ENCODE peak calls at places on chromosome 10, in seven cellular contexts. Q is HCT116, I is K562, T is GM12878, K is HepG2, A is H1, O is SK-N-SH. J is an unnamed sample.

GRCh38 chr10:52526251-52526823 is 212.3 kb downstream of the DKK1 start:
- DNase-seq in T (no peak), K (no peak), O (no peak), I (no peak), Q (no peak), A (no peak), J (no peak)

GRCh38 chr10:70603439-70603778 is 868 bp upstream of the PRF1 start:
- DNase-seq in O (no peak), I (no peak), A (no peak), K (no peak), Q (no peak), T (no peak), J (no peak)

GRCh38 chr10:132136689-132137088 is 50.1 kb upstream of the DPYSL4 start:
- DNase-seq in T (no peak), K (no peak), O (no peak), A (no peak), Q (no peak), I (no peak), J (no peak)

GRCh38 chr10:98060079-98060478 is 29.7 kb upstream of the CRTAC1 start:
- DNase-seq in O (no peak), I (no peak), A (no peak), Q (no peak), T (no peak), K (no peak), J (no peak)

GRCh38 chr10:44071479-44071878 is 313.4 kb downstream of the CXCL12 start:
- DNase-seq in A (no peak), I (no peak), T (no peak), K (no peak), O (no peak), Q (no peak), J (no peak)

GRCh38 chr10:15515207-15515606 is 144.1 kb upstream of the FAM171A1 start:
- DNase-seq in A (no peak), T (no peak), K (no peak), O (no peak), I (no peak), Q (no peak), J (no peak)

GRCh38 chr10:70763567-70763966 is 21.6 kb downstream of the TBATA start:
- DNase-seq in Q (no peak), O (no peak), T (no peak), K (no peak), A (no peak), I (no peak), J (no peak)

GRCh38 chr10:34773617-34774261 is 41.4 kb downstream of the PARD3 start:
- DNase-seq in I (no peak), K (no peak), T (no peak), A (no peak), Q (no peak), O (no peak), J (no peak)

GRCh38 chr10:5532231-5532605 is 7.5 kb downstream of the CALML3 start:
- DNase-seq in Q (no peak), I (no peak), A (no peak), K (no peak), T (no peak), O (no peak), J (no peak)

GRCh38 chr10:7258948-7259523 is 151.8 kb downstream of the SFMBT2 start:
- DNase-seq in K (no peak), O (peak), A (no peak), T (no peak), Q (no peak), I (no peak), J (no peak)

GRCh38 chr10:46538155-46538554 is 18.3 kb downstream of the GPRIN2 start:
- DNase-seq in T (no peak), O (no peak), I (no peak), Q (no peak), K (no peak), A (no peak), J (no peak)

GRCh38 chr10:11337516-11337915 is 273.9 kb downstream of the USP6NL start:
- DNase-seq in Q (no peak), K (no peak), I (no peak), A (no peak), T (no peak), O (no peak), J (no peak)

GRCh38 chr10:119243478-119243877 is 36.1 kb downstream of the GRK5 start:
- DNase-seq in I (no peak), Q (no peak), A (no peak), K (no peak), O (no peak), T (no peak), J (no peak)

GRCh38 chr10:32413513-32413912 is 32.4 kb upstream of the CCDC7 start:
- DNase-seq in I (no peak), T (no peak), O (no peak), K (no peak), A (no peak), Q (peak), J (no peak)

GRCh38 chr10:78139336-78139735 is 105.7 kb downstream of the RPS24 start:
- DNase-seq in K (peak), Q (no peak), T (no peak), I (no peak), A (peak), O (peak), J (no peak)

GRCh38 chr10:106757521-106757920 is 407.0 kb downstream of the SORCS1 start:
- DNase-seq in I (no peak), O (no peak), T (no peak), K (no peak), A (no peak), Q (no peak), J (no peak)

GRCh38 chr10:130580975-130581374 is 444.8 kb downstream of the GLRX3 start:
- DNase-seq in A (no peak), I (no peak), O (no peak), Q (no peak), K (no peak), T (no peak), J (no peak)

GRCh38 chr10:49435225-49435624 is 39.3 kb upstream of the DRGX start:
- DNase-seq in I (no peak), A (no peak), K (no peak), T (no peak), Q (no peak), O (no peak), J (no peak)

GRCh38 chr10:90959826-90960225 is 38.9 kb upstream of the ANKRD1 start:
- DNase-seq in A (no peak), K (no peak), Q (no peak), T (no peak), O (no peak), I (no peak), J (no peak)

GRCh38 chr10:103715430-103715829 is 139.9 kb downstream of the SH3PXD2A start:
- DNase-seq in I (no peak), Q (peak), A (no peak), T (no peak), O (no peak), K (peak), J (no peak)

GRCh38 chr10:119221666-119222065 is 14.3 kb downstream of the GRK5 start:
- DNase-seq in I (no peak), K (no peak), T (no peak), A (no peak), O (no peak), Q (no peak), J (no peak)

GRCh38 chr10:734481-734880 is 45.0 kb upstream of the DIP2C start:
- DNase-seq in I (no peak), K (no peak), T (no peak), O (no peak), A (no peak), Q (no peak), J (no peak)

GRCh38 chr10:74118794-74119193 is 31.8 kb downstream of the AP3M1 start:
- DNase-seq in K (no peak), Q (peak), O (no peak), T (no peak), A (no peak), I (no peak), J (no peak)

GRCh38 chr10:122879339-122880273 is at the start of gene FAM24B:
- DNase-seq in I (peak), O (peak), T (peak), A (peak), K (peak), Q (peak), J (peak)

GRCh38 chr10:79285315-79286185 is 61.7 kb upstream of the PPIF start:
- DNase-seq in A (no peak), K (no peak), I (no peak), Q (no peak), O (no peak), T (peak), J (no peak)

GRCh38 chr10:74189999-74190421 is 39.0 kb downstream of the ADK start:
- DNase-seq in T (peak), O (no peak), Q (peak), K (peak), I (peak), A (no peak), J (peak)

GRCh38 chr10:126001579-126001978 is 105.2 kb downstream of the FANK1 start:
- DNase-seq in O (no peak), K (no peak), I (no peak), T (no peak), Q (no peak), A (no peak), J (no peak)

GRCh38 chr10:6356280-6356793 is 153.6 kb downstream of the PFKFB3 start:
- DNase-seq in K (no peak), Q (no peak), O (no peak), A (no peak), T (no peak), I (no peak), J (no peak)

GRCh38 chr10:118592675-118593330 is 2.6 kb downstream of the PRLHR start:
- DNase-seq in Q (no peak), A (no peak), I (no peak), T (no peak), K (no peak), O (no peak), J (no peak)

DNA sequence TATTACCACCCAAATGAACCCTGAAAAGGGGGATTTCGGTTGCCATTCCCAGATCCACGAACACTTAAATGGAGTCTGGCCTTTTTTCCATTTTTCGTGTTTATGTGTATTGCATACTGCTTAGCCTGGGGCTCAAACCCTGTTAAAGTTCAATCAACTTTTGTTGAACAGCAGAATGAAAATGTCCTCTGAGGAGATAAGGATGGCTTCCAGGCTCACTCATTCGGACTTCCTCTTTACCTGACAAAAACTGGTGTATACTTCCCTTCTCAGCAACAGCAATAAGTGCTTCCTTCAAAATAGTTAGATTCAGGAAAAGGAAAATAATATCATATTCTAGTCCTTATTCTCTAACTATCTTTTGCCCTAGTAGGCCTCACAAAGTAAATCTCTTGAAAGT is 61.1 kb upstream of the ARID5B start:
- DNase-seq in A (no peak), Q (no peak), T (no peak), O (no peak), K (no peak), I (no peak), J (no peak)
- H3K27ac ChIP-seq in A (no peak), Q (no peak), T (no peak), O (no peak), K (no peak), I (no peak), J (peak)

GRCh38 chr10:88343761-88344484 is 239.2 kb downstream of the RNLS start:
- DNase-seq in A (no peak), T (no peak), I (no peak), K (no peak), O (peak), Q (no peak), J (no peak)

GRCh38 chr10:88342733-88343310 is 240.3 kb downstream of the RNLS start:
- DNase-seq in Q (no peak), A (no peak), T (no peak), I (no peak), O (peak), K (no peak), J (no peak)

GRCh38 chr10:88347022-88347421 is 236.1 kb downstream of the RNLS start:
- DNase-seq in A (no peak), K (no peak), Q (no peak), O (no peak), I (no peak), T (no peak), J (no peak)

GRCh38 chr10:88346151-88346977 is 236.8 kb downstream of the RNLS start:
- DNase-seq in I (no peak), K (peak), A (no peak), Q (no peak), T (no peak), O (no peak), J (no peak)

DNA sequence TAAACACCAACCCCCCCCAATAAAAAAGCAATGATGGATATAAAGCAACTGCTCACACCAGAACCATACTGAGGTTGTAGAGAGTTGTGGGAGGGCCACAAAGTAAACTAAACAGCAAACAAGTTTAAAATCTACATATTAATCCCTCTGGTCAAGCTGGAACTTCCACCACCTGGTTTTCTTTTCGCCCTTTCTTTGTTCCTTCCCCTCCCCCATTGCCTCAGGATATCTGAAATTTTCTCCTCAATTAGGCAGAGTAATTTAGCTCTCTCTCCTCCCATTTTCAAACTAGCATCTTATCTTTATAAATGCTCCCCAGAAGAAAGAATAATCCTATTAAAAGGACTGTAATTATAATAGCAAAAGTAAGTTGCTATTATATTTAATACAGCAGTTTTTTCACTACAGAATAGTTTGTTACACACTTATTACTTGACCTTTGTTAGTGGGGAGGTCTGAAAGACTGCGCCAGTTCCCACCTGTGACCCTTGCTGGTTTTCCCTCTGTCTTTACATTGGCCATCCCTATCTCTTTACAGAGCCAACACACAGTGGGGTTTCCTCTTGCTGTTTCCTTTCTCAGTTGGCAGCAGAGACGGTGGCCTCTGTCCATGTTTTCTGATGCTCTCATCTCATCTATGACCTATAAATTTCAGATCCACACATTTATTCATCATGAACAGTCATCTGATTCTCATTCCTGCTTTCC is 235.4 kb downstream of the RNLS start:
- DNase-seq in K (no peak), Q (no peak), O (no peak), I (no peak), A (no peak), T (no peak), J (no peak)
- TF ChIP-seq SIN3A in K (no peak), Q (no peak), O (no peak), I (no peak), A (no peak), T (no peak), J (no peak)

GRCh38 chr10:22333667-22334282 is 11.5 kb upstream of the SPAG6 start:
- DNase-seq in I (no peak), Q (no peak), T (no peak), A (no peak), K (no peak), O (no peak), J (no peak)

GRCh38 chr10:22338260-22338894 is 6.9 kb upstream of the SPAG6 start:
- DNase-seq in Q (no peak), O (no peak), I (no peak), K (no peak), A (no peak), T (no peak), J (no peak)

GRCh38 chr10:22334414-22335203 is 10.7 kb upstream of the SPAG6 start:
- DNase-seq in O (no peak), Q (no peak), T (no peak), K (no peak), A (peak), I (no peak), J (no peak)

GRCh38 chr10:22333167-22333566 is 12.1 kb upstream of the SPAG6 start:
- DNase-seq in T (no peak), K (no peak), I (no peak), A (no peak), Q (no peak), O (no peak), J (no peak)

DNA sequence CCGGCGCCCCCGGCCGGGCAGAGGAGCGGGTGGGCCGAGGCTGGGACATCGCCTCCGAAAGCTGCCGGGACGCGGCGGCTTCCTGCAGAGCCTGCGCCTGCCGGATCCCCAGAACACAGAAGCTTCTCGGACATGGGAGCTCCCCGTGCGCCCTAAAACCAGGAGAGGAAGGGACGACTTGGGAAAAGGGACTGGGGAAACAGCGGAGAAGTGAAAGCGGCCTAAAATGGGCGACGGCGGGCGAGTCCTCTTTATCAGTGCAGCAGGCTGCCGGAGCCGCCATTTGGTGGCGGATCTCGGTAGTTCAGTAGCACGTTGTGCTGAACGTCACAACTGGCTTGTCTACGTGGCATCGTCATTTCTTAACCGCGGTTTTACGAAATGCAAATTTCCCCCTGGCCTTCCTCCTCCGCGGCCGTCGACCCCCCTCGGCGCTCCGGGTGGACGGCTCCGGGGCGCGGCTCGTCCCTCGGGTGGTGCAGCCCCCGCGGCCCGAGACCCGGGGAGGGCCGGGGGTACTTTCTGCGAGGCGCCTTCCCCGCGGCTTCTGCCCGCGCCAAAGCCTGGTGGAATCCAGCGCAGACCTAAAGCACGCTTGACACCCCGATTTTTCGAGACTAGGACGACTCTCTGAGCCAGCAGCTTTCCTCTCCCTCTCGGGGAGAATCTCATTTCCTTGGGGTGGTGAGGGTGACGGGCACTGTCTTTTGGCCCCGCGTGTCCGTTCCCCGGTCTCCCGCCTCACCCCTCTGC is 9.9 kb upstream of the SPAG6 start:
- DNase-seq in Q (no peak), O (peak), T (no peak), K (no peak), A (peak), I (no peak), J (no peak)
- H3K27ac ChIP-seq in Q (no peak), O (no peak), T (no peak), K (no peak), A (no peak), I (no peak), J (peak)

GRCh38 chr10:28924585-28925153 is 247.3 kb downstream of the BAMBI start:
- DNase-seq in K (no peak), I (no peak), Q (no peak), T (no peak), O (no peak), A (no peak), J (no peak)
- TF ChIP-seq SIN3A in K (no peak), I (no peak), Q (no peak), T (no peak), O (no peak), A (no peak), J (no peak)

GRCh38 chr10:104735036-104735435 is 93.9 kb downstream of the SORCS3 start:
- DNase-seq in O (peak), K (no peak), A (peak), I (no peak), T (no peak), Q (no peak), J (no peak)
- H3K27ac ChIP-seq in O (no peak), K (no peak), A (no peak), I (no peak), T (no peak), Q (no peak), J (no peak)

GRCh38 chr10:75868601-75869000 is 437.2 kb downstream of the LRMDA start:
- DNase-seq in I (no peak), O (no peak), Q (no peak), T (no peak), K (no peak), A (no peak), J (no peak)

GRCh38 chr10:75870039-75870645 is 438.7 kb downstream of the LRMDA start:
- DNase-seq in Q (no peak), O (no peak), T (no peak), K (no peak), I (no peak), A (no peak), J (no peak)

GRCh38 chr10:75860009-75860408 is 428.6 kb downstream of the LRMDA start:
- DNase-seq in A (no peak), T (no peak), I (no peak), Q (no peak), K (no peak), O (no peak), J (no peak)

GRCh38 chr10:75865413-75865812 is 434.0 kb downstream of the LRMDA start:
- DNase-seq in A (no peak), O (no peak), I (no peak), Q (no peak), K (no peak), T (no peak), J (no peak)

DNA sequence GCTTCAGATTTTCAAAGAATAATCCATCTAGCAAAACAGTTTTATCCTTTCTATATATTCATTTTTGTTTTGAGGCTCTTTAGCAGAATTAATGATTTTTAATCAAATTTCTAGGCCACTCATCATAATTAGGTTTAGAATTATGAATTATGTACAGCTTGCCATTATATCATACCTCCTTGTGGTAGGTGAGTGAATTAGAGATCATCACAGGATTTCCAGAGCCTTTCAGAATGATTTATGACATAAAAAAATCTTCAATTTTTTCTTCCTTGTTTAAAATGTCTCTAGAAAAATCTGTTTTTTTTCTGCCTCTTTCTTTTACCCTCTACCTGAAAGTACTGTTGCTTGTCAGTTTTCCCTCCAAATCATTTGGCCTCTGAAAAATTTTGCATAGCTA is 433.3 kb downstream of the LRMDA start:
- DNase-seq in A (no peak), I (no peak), Q (no peak), O (no peak), K (no peak), T (no peak), J (no peak)
- TF ChIP-seq SIN3A in A (no peak), I (no peak), Q (no peak), O (no peak), K (no peak), T (no peak), J (no peak)